ENCODE peak calls at places on chromosome 15, in five cellular contexts. N, J, F, U and I are unnamed samples.

GRCh38 chr15:89004726-89005030 is 83.6 kb upstream of the ABHD2 start:
- DNase-seq in F (no peak), N (no peak), U (no peak), J (no peak), I (no peak)

GRCh38 chr15:73442968-73443367 is at the start of gene REC114:
- DNase-seq in U (no peak), J (no peak), F (no peak), N (no peak), I (no peak)

GRCh38 chr15:99731336-99732267 is 1.6 kb downstream of the LYSMD4 start:
- DNase-seq in F (no peak), U (no peak), J (no peak), N (no peak), I (no peak)

GRCh38 chr15:95492388-95493070 is 838.0 kb upstream of the NR2F2 start:
- DNase-seq in F (no peak), J (no peak), U (no peak), N (no peak), I (peak; percentile 26)

GRCh38 chr15:72445426-72445825 is 28.7 kb upstream of the ARIH1 start:
- DNase-seq in N (no peak), F (no peak), U (no peak), J (no peak), I (no peak)

GRCh38 chr15:39154776-39155175 is 426.1 kb upstream of the THBS1 start:
- DNase-seq in N (no peak), U (no peak), J (no peak), F (no peak), I (no peak)

GRCh38 chr15:82143390-82144047 is 97.7 kb upstream of the MEX3B start:
- DNase-seq in U (no peak), J (no peak), F (no peak), N (no peak), I (no peak)

GRCh38 chr15:63545520-63545919 is 41.1 kb downstream of the USP3 start:
- DNase-seq in U (no peak), N (no peak), J (no peak), F (no peak), I (no peak)

GRCh38 chr15:68054658-68055223 is 626 bp downstream of the PIAS1 start:
- DNase-seq in N (no peak), F (peak; percentile 71), U (peak; percentile 58), J (peak; percentile 67), I (peak; percentile 8)

GRCh38 chr15:36688310-36689102 is 109.1 kb downstream of the CDIN1 start:
- DNase-seq in N (no peak), J (no peak), U (no peak), F (no peak), I (no peak)

GRCh38 chr15:27341780-27342343 is 370.9 kb downstream of the GABRG3 start:
- DNase-seq in F (no peak), J (no peak), U (no peak), N (no peak), I (no peak)

GRCh38 chr15:73727330-73728018 is 25.7 kb downstream of the INSYN1 start:
- DNase-seq in N (no peak), F (no peak), J (no peak), U (no peak), I (no peak)